ENCODE peak calls at places on chromosomes 1 and 21, in four cellular contexts. W is IMR-90, S is H1, R is mesenchymal stem cell. B is an unnamed sample.

GRCh38 chr1:196997428-196997827 is 20.1 kb downstream of the CFHR5 start:
- DNase-seq in S (no peak), R (peak), W (peak), B (no peak)

GRCh38 chr21:45873418-45873817 is 108.2 kb upstream of the COL6A1 start:
- DNase-seq in S (no peak), W (no peak), R (no peak), B (no peak)

GRCh38 chr1:38546630-38547029 is 312.9 kb downstream of the RRAGC start:
- DNase-seq in W (peak), R (no peak), S (no peak), B (no peak)

GRCh38 chr21:44509539-44509938 is 30.5 kb downstream of the KRTAP10-1 start:
- DNase-seq in S (no peak), W (no peak), R (no peak), B (no peak)

GRCh38 chr1:109509176-109510134 is at the start of gene AMIGO1:
- DNase-seq in R (peak), S (peak), W (peak), B (peak)

GRCh38 chr1:147475488-147475887 is 65.8 kb upstream of the BCL9 start:
- DNase-seq in S (no peak), R (no peak), W (no peak), B (no peak)

GRCh38 chr1:37999434-38000232 is 5.7 kb downstream of the FHL3 start:
- DNase-seq in S (peak), W (peak), R (peak), B (no peak)

GRCh38 chr1:153493343-153493960 is 33.0 kb upstream of the S100A7 start:
- DNase-seq in S (no peak), W (no peak), R (peak), B (no peak)

GRCh38 chr1:40931601-40932000 is 47.9 kb upstream of the CTPS1 start:
- DNase-seq in R (no peak), S (no peak), W (no peak), B (no peak)

GRCh38 chr1:88239205-88239604 is 444.9 kb upstream of the PKN2 start:
- DNase-seq in R (no peak), W (no peak), S (no peak), B (no peak)

GRCh38 chr1:47844556-47844950 is 152.6 kb downstream of the TRABD2B start:
- DNase-seq in W (no peak), R (no peak), S (no peak), B (no peak)

GRCh38 chr1:43354936-43355335 is 3.8 kb upstream of the CDC20 start:
- DNase-seq in W (peak), S (no peak), R (no peak), B (no peak)

GRCh38 chr1:27682351-27682944 is 10.5 kb upstream of the IFI6 start:
- DNase-seq in W (no peak), R (no peak), S (no peak), B (no peak)

GRCh38 chr1:38918568-38918967 is 23.1 kb downstream of the RHBDL2 start:
- DNase-seq in W (no peak), S (no peak), R (no peak), B (no peak)

GRCh38 chr1:30727796-30728195 is 4.4 kb upstream of the MATN1 start:
- DNase-seq in R (peak), S (no peak), W (peak), B (no peak)

GRCh38 chr1:15788624-15789301 is 18.7 kb downstream of the UQCRHL start:
- DNase-seq in S (no peak), R (peak), W (peak), B (no peak)
- H2BK120ac ChIP-seq in S (no peak), R (no peak), W (no peak), B (no peak)

DNA sequence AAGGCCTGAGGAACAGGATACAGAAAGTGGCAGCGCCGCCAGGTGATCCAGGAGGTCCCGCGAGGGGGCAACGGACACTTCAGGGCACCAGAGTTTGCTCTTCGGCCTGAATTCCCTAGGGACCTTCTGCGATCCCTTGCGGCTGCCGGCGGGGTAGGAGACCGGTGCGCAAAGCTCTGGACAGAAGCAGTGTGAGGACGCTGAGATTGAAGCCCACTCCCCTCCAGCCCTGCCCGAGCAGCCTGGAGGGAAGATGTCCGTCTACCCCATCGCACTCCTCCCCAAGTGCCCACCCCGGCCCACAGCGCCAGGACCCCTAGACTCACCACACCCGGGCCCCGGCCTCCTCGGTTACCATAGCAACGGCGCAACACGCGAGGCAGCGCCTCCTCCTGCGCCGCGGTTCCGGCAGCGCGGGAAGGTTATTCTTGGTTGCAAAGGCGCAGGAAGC is at the start of gene ANKRD45:
- DNase-seq in S (peak), R (peak), W (peak), B (peak)
- H2BK120ac ChIP-seq in S (no peak), R (no peak), W (no peak), B (no peak)

GRCh38 chr1:107690491-107690890 is 274.5 kb downstream of the VAV3 start:
- DNase-seq in W (no peak), S (no peak), R (no peak), B (no peak)

GRCh38 chr1:107691542-107691941 is 273.4 kb downstream of the VAV3 start:
- DNase-seq in R (no peak), W (no peak), S (no peak), B (no peak)

GRCh38 chr1:107687846-107688753 is 276.9 kb downstream of the VAV3 start:
- DNase-seq in S (no peak), W (no peak), R (peak), B (no peak)

GRCh38 chr1:107689733-107690132 is 275.2 kb downstream of the VAV3 start:
- DNase-seq in R (no peak), W (no peak), S (no peak), B (no peak)

GRCh38 chr1:107689157-107689556 is 275.8 kb downstream of the VAV3 start:
- DNase-seq in S (no peak), W (no peak), R (peak), B (no peak)
- H2BK120ac ChIP-seq in S (no peak), W (no peak), R (no peak), B (no peak)

GRCh38 chr1:236280438-236281285 is 1.1 kb downstream of the ERO1B start:
- DNase-seq in S (peak), W (no peak), R (peak), B (peak)

GRCh38 chr1:236284291-236284711 is 2.5 kb upstream of the ERO1B start:
- DNase-seq in W (no peak), R (no peak), S (no peak), B (peak)

GRCh38 chr1:236281286-236282158 is at the start of gene ERO1B:
- DNase-seq in W (peak), R (peak), S (peak), B (peak)

GRCh38 chr1:236282719-236283118 is 961 bp upstream of the ERO1B start:
- DNase-seq in R (no peak), W (no peak), S (no peak), B (no peak)

DNA sequence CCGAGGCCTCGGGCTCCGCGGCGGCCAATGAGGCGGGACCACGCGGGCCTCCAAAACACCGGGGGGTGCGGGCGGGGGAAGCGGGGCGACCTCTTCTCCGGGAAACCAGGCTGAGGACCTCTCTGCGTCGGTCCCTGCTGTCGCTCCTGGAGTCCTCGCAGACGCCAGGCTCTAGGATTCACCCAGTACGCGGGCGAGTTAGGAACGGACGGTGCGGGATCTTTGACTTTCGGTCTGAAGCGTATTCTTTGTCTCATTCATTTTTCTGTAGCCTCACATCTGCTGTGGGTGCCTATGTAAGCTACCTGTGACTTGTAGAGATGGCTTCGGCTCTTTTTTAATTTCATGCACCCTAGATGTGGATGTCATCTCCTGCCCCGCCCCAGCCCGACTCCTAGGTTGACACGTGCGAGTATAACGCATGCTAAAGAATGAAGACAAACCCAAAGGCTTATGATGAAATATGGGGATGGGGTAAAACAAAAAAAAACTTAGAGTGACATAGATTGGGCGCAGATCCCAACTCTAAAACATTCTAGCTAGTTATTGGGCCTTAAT is 480 bp upstream of the ERO1B start:
- DNase-seq in S (no peak), W (no peak), R (no peak), B (no peak)
- H2BK120ac ChIP-seq in S (no peak), W (no peak), R (no peak), B (no peak)

B was measured in neuronal stem cell.